ENCODE peak calls at places on chromosome 4, in ten cellular contexts. J, E, F, Z, B, L, R, N, I and X are unnamed samples.
A peak's percentile ranks its signal among the peaks of the same experiment; 100 is the strongest.

GRCh38 chr4:26985836-26986235 is 125.2 kb downstream of the STIM2 start:
- DNase-seq in J (no peak), E (no peak), F (no peak), Z (no peak), B (no peak), L (no peak), R (no peak), N (no peak), I (no peak), X (no peak)

GRCh38 chr4:984336-985054 is 2.3 kb upstream of the IDUA start:
- DNase-seq in J (no peak), E (no peak), F (no peak), Z (no peak), B (no peak), L (no peak), R (no peak), N (no peak), I (no peak), X (no peak)

GRCh38 chr4:76035146-76035545 is 724 bp downstream of the CXCL11 start:
- DNase-seq in J (no peak), E (no peak), F (no peak), Z (no peak), B (no peak), L (no peak), R (no peak), N (no peak), I (no peak), X (no peak)

GRCh38 chr4:108607426-108607825 is 12.9 kb upstream of the RPL34 start:
- DNase-seq in J (no peak), E (no peak), F (no peak), Z (no peak), B (no peak), L (no peak), R (no peak), N (no peak), I (no peak), X (no peak)

GRCh38 chr4:78688385-78688784 is 87.8 kb upstream of the BMP2K start:
- DNase-seq in J (no peak), E (no peak), F (peak; percentile 55), Z (no peak), B (no peak), L (no peak), R (no peak), N (no peak), I (no peak), X (no peak)

GRCh38 chr4:144518181-144518895 is 127.6 kb upstream of the HHIP start:
- DNase-seq in J (no peak), E (no peak), F (peak; percentile 9), Z (peak; percentile 44), B (no peak), L (no peak), R (no peak), N (no peak), I (no peak), X (no peak)

GRCh38 chr4:3472411-3473141 is 9.5 kb downstream of the DOK7 start:
- DNase-seq in J (peak; percentile 38), E (no peak), F (no peak), Z (no peak), B (no peak), L (no peak), R (no peak), N (no peak), I (no peak), X (no peak)

GRCh38 chr4:48194986-48195773 is 61.1 kb upstream of the TXK start:
- DNase-seq in J (no peak), E (peak; percentile 9), F (no peak), Z (no peak), B (peak; percentile 22), L (no peak), R (no peak), N (no peak), I (no peak), X (peak; percentile 34)

GRCh38 chr4:73208376-73208775 is 50.2 kb downstream of the ANKRD17 start:
- DNase-seq in J (no peak), E (no peak), F (peak; percentile 84), Z (peak; percentile 51), B (no peak), L (no peak), R (no peak), N (no peak), I (no peak), X (no peak)

GRCh38 chr4:79663157-79663556 is 255.1 kb upstream of the GK2 start:
- DNase-seq in J (no peak), E (no peak), F (no peak), Z (no peak), B (no peak), L (no peak), R (no peak), N (no peak), I (no peak), X (no peak)

GRCh38 chr4:101288365-101289145 is 58.8 kb downstream of the PPP3CA start:
- DNase-seq in J (no peak), E (no peak), F (peak; percentile 40), Z (no peak), B (no peak), L (no peak), R (no peak), N (no peak), I (no peak), X (no peak)

GRCh38 chr4:76704133-76704881 is 193.6 kb downstream of the SOWAHB start:
- DNase-seq in J (peak; percentile 63), E (no peak), F (peak; percentile 74), Z (peak; percentile 83), B (no peak), L (no peak), R (peak; percentile 91), N (no peak), I (no peak), X (no peak)

GRCh38 chr4:179626687-179627086 is 2184.4 kb upstream of the AGA start:
- DNase-seq in J (no peak), E (no peak), F (no peak), Z (no peak), B (no peak), L (no peak), R (peak; percentile 0), N (no peak), I (no peak), X (no peak)
- TF ChIP-seq CTCF in J (no peak), E (peak; percentile 20), F (no peak), Z (no peak), B (no peak), L (no peak), R (no peak), N (no peak), I (no peak), X (peak; percentile 41)

DNA sequence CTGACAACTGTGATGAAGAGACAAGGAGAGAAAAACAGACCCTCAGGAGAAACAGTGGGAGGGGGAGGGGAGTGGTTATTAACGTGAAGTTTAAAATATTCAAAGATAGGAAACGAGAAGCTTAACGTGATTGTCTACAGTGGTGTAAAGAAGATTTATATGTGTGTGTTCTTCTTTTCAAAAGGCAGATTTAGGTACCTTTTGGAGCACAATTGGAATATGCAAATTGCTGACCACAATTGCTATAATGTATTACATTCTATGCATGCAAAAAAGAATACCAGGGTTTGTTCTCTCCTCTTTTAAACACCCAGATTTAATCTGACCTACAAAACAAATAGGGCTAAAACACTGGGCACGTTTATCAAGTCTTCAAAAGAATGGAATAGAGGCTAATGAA is 240.0 kb downstream of the PALLD start:
- DNase-seq in J (no peak), E (no peak), F (no peak), Z (no peak), B (no peak), L (no peak), R (no peak), N (no peak), I (no peak), X (no peak)
- H3K4me3 ChIP-seq in J (no peak overlapping the region), E (no peak overlapping the region), F (no peak overlapping the region), Z (no peak overlapping the region), B (no peak overlapping the region), L (no peak overlapping the region), R (no peak overlapping the region), N (no peak overlapping the region), I (no peak overlapping the region), X (no peak overlapping the region)

GRCh38 chr4:71537551-71538065 is 198.8 kb downstream of the SLC4A4 start:
- DNase-seq in J (no peak), E (no peak), F (no peak), Z (no peak), B (no peak), L (no peak), R (no peak), N (no peak), I (no peak), X (no peak)

GRCh38 chr4:71538528-71538927 is 199.7 kb downstream of the SLC4A4 start:
- DNase-seq in J (no peak), E (no peak), F (no peak), Z (no peak), B (no peak), L (no peak), R (no peak), N (no peak), I (no peak), X (no peak)

GRCh38 chr4:71545168-71545567 is 206.3 kb downstream of the SLC4A4 start:
- DNase-seq in J (no peak), E (no peak), F (peak; percentile 59), Z (peak; percentile 40), B (peak; percentile 54), L (no peak), R (no peak), N (no peak), I (no peak), X (peak; percentile 90)

GRCh38 chr4:71541541-71541940 is 202.7 kb downstream of the SLC4A4 start:
- DNase-seq in J (no peak), E (no peak), F (no peak), Z (no peak), B (no peak), L (no peak), R (no peak), N (no peak), I (no peak), X (no peak)

DNA sequence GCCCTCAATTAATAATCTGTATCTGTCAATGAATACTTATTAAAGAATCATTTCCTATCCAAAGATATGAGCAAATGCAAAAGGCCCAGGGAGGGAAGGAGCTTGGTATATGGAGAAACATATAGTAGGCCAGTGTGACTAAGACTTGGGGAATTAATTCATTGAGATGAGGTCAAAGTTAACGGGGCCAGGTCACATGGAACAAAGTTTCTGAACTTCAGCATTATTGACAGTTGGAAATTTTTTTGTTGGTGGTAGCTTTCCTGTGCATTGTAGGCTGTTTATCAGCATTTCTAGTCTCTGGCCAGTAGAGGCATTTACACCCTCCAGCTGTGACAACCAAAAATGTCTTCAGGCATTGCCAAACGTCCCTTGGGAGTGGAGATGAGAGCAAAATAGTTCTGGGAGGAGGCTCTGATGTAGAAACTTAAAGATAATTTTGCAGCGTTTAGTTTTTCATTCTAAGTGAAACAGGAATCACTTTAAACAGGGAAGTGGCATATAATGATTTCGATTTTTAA is 202.0 kb downstream of the SLC4A4 start:
- DNase-seq in J (no peak), E (no peak), F (peak; percentile 53), Z (peak; percentile 16), B (no peak), L (no peak), R (no peak), N (no peak), I (no peak), X (no peak)
- TF ChIP-seq CTCF in J (no peak), E (no peak), F (peak; percentile 15), Z (no peak), B (no peak), L (no peak), R (no peak), N (no peak), I (no peak), X (no peak)

GRCh38 chr4:15777697-15778096 is 431 bp upstream of the CD38 start:
- DNase-seq in J (no peak), E (no peak), F (no peak), Z (no peak), B (no peak), L (no peak), R (no peak), N (no peak), I (no peak), X (no peak)
- H3K4me3 ChIP-seq in J (no peak overlapping the region), E (no peak overlapping the region), F (no peak overlapping the region), Z (no peak overlapping the region), B (no peak overlapping the region), L (no peak overlapping the region), R (peak overlapping the region; percentile 76), N (peak overlapping the region; percentile 74), I (no peak overlapping the region), X (no peak overlapping the region)